ENCODE peak calls at places on chromosomes 6 and 20, in four cellular contexts. V, G, T and R are unnamed samples.

GRCh38 chr6:113299526-113299925 is 557.6 kb upstream of the MARCKS start:
- DNase-seq in T (no peak), V (no peak), G (no peak), R (no peak)

GRCh38 chr20:23909390-23909789 is 29.8 kb upstream of the CST5 start:
- DNase-seq in T (no peak), G (no peak), V (no peak), R (no peak)

GRCh38 chr6:73519943-73520687 is 717 bp downstream of the EEF1A1 start:
- DNase-seq in G (peak), V (peak), T (no peak), R (peak)

GRCh38 chr20:57650756-57651483 is 30.7 kb upstream of the ZBP1 start:
- DNase-seq in T (no peak), V (no peak), G (no peak), R (no peak)

GRCh38 chr20:54208492-54209044 is 681 bp downstream of the PFDN4 start:
- DNase-seq in V (peak), G (peak), T (no peak), R (peak)

GRCh38 chr6:22651731-22652130 is 82.4 kb downstream of the HDGFL1 start:
- DNase-seq in V (no peak), G (no peak), T (no peak), R (no peak)

GRCh38 chr6:85961746-85962145 is 319.1 kb upstream of the SYNCRIP start:
- DNase-seq in G (no peak), T (no peak), V (no peak), R (no peak)

GRCh38 chr6:159151266-159151855 is 17.8 kb upstream of the FNDC1 start:
- DNase-seq in G (peak), T (no peak), V (peak), R (peak)

GRCh38 chr6:24827162-24827561 is 28.4 kb upstream of the ARMH2 start:
- DNase-seq in V (no peak), T (no peak), G (no peak), R (no peak)

GRCh38 chr20:39112196-39112743 is 150.1 kb downstream of the DHX35 start:
- DNase-seq in T (no peak), G (peak), V (peak), R (peak)

GRCh38 chr6:37850243-37850642 is 30.7 kb downstream of the ZFAND3 start:
- DNase-seq in V (no peak), T (no peak), G (no peak), R (no peak)

GRCh38 chr20:25300496-25301170 is 52.7 kb downstream of the PYGB start:
- DNase-seq in G (no peak), V (no peak), T (no peak), R (peak)

GRCh38 chr6:104014133-104014532 is 845.6 kb downstream of the HACE1 start:
- DNase-seq in T (no peak), V (no peak), G (no peak), R (no peak)

GRCh38 chr6:82711992-82712788 is 348.6 kb downstream of the TPBG start:
- DNase-seq in G (no peak), T (no peak), V (no peak), R (no peak)

GRCh38 chr20:36201198-36201597 is 35.1 kb upstream of the AAR2 start:
- DNase-seq in G (no peak), V (no peak), T (no peak), R (no peak)

DNA sequence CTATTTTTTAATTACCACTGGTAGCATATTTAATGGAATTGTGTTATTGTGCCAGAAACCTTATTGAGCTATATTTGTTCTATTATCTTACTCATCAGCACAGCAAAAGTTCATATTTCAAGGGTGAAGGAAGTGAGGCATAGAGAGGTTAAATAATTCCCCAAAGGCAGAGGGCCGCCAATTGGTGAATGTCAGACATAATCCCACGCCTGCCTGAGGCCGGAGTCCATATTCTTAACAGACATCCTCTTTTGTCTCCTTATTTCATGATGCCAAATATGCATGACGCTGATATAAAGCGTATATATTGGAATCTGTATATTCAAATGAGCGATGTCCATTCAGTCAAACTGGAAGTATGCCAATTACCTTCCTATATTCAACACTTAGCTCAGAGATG is 505.0 kb upstream of the SLC35B3 start:
- DNase-seq in G (no peak), T (no peak), V (no peak), R (no peak)
- TF ChIP-seq JUNB in G (no peak), T (no peak), V (no peak), R (no peak)

GRCh38 chr6:157520117-157520406 is 139.1 kb downstream of the ZDHHC14 start:
- DNase-seq in T (no peak), V (no peak), G (peak), R (no peak)
- TF ChIP-seq EZH2 in T (no peak), V (no peak), G (no peak), R (no peak)

GRCh38 chr6:111803384-111803783 is 69.9 kb downstream of the FYN start:
- DNase-seq in V (no peak), T (no peak), G (no peak), R (no peak)
- H3K4me2 ChIP-seq in V (no peak), T (peak), G (no peak), R (no peak)

DNA sequence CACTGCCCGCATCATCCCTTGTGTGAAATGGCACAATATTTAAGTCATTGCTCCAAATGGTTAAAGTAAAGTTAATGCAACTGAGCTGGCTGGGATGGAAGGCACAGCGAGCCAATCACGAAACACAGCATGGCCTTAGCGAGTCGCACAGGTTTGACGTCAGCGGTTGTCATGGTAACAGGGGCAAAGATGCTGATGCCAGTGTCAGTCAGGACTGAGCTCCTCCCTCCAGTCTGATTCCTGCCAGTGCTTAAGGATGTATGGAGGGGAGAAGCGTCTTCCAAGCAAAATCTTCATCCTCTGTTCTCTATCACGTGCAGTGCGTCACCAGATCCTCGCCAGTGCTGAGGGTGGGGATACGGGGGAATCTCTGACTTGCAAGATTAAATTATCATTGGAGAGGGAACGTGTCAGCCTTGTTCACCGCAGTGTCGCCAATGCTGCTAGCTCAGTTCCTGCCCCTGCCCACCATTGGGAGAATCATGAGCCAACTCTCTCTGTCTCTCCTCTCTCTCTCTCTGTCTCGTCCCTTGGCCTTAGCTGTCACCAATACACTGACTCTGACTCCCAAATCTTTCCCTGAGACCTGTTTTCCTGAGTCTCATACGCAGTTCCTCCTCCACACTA is 24.5 kb downstream of the TSPYL4 start:
- DNase-seq in V (no peak), T (no peak), G (peak), R (peak)
- TF ChIP-seq JUNB in V (no peak), T (no peak), G (no peak), R (no peak)

GRCh38 chr20:46057856-46058655 is 29.0 kb downstream of the SLC12A5 start:
- DNase-seq in G (no peak), V (no peak), T (no peak), R (peak)
- TF ChIP-seq EZH2 in G (no peak), V (no peak), T (no peak), R (peak)

GRCh38 chr6:28589952-28590340 is 64.3 kb downstream of the GPX5 start:
- DNase-seq in G (no peak), V (no peak), T (no peak), R (peak)
- H3K4me2 ChIP-seq in G (no peak), V (peak), T (peak), R (peak)

GRCh38 chr6:41450581-41450980 is 95.6 kb upstream of the FOXP4 start:
- DNase-seq in T (no peak), G (no peak), V (no peak), R (no peak)
- TF ChIP-seq JUNB in T (no peak), G (no peak), V (no peak), R (no peak)

DNA sequence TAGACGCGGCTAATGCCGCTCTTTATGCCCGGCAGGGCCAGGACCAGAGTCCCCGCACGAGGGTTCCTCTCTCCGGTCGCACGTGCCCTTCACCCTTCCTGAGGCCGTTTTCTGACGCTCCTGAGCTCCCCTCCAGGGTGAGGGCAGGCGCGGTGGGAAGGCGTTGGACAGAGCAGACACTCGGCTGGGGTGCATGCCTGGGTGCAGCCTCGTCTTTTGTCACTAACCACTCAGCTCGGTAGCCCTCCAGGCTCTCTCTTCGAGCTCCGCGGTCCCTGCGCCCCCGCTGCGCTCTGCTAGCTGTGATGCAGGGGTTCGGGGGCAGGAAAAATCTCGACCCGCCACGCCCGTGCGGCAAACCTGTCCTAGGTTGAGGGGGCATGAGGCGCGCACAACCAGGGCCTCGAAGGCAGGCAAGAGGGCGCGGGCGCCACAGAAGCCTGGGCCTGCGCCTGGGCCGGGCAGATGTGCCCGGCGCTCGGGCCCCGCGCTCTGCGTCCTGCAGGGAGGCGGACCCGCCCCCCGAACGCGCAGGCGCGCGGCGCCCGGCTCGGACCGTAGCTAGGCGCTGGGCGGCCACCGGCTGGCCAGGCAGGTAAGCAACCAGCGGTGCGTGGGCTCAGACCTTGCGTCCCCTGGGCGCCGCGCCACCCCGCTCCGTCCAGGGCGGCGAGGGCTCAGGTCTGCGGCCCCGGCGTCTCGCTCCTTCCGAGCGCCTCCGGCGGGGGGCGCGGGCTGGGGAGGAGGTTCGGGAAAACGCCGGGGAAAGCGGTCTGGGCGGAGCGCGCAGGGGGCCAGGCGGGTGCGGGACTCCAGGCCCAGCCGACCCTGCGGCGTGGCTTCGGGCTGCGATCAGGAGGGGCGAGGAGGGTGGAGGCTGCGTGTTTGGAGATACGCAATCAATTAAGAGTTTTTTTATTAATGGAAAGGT is at the start of gene L3MBTL1:
- DNase-seq in T (no peak), G (peak), V (peak), R (peak)
- TF ChIP-seq EZH2 in T (no peak), G (no peak), V (no peak), R (no peak)

DNA sequence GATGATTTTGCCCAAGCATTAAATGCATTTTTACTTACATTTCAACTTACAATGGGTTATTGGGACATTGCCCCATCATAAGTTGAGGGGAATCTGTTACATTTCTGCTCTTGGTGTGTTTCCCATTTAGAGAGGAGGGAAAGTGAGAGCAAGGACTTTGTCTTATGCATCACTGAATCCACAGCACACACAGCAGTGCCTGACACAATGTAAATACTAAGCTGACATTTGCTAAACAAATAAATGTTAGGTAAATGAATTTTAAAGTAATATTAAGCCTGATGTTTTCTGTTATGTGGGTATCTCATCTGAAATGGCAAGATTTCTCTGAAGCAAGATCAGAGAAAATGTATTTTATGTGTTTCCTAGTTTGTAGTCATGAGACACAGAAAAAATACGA is 143.6 kb upstream of the STXBP5 start:
- DNase-seq in T (no peak), V (peak), G (no peak), R (no peak)
- H3K4me2 ChIP-seq in T (no peak), V (peak), G (no peak), R (no peak)